ENCODE peak calls at places on chromosomes 1 and 21, in four cellular contexts. L is endothelial cell of umbilical vein, C is AG04450, K is stomach. B is an unnamed sample.

GRCh38 chr1:22557341-22557950 is 5.8 kb upstream of the EPHA8 start:
- DNase-seq in L (peak; percentile 11), C (no peak), K (no peak), B (no peak)

GRCh38 chr1:225695578-225696332 is 42.8 kb upstream of the ENAH start:
- DNase-seq in L (no peak), C (no peak), K (no peak), B (no peak)

GRCh38 chr1:245825128-245825901 is 670.5 kb downstream of the KIF26B start:
- DNase-seq in L (no peak), C (no peak), K (no peak), B (no peak)

GRCh38 chr1:43238104-43238503 is 31.7 kb upstream of the TMEM125 start:
- DNase-seq in L (peak; percentile 77), C (peak; percentile 18), K (peak; percentile 82), B (no peak)

GRCh38 chr21:35257413-35257812 is 208.3 kb upstream of the RUNX1 start:
- DNase-seq in L (peak; percentile 97), C (peak; percentile 68), K (peak; percentile 72), B (peak; percentile 73)

GRCh38 chr21:30189763-30190162 is 23.2 kb upstream of the CLDN17 start:
- DNase-seq in L (no peak), C (no peak), K (no peak), B (no peak)

GRCh38 chr21:44519346-44520325 is 20.4 kb downstream of the KRTAP10-1 start:
- DNase-seq in L (no peak), C (no peak), K (no peak), B (no peak)

GRCh38 chr1:224592636-224593579 is 23.2 kb upstream of the CNIH3 start:
- DNase-seq in L (no peak), C (peak; percentile 63), K (no peak), B (peak; percentile 86)

GRCh38 chr1:110148961-110149360 is 1.3 kb upstream of the SLC6A17 start:
- DNase-seq in L (no peak), C (no peak), K (no peak), B (no peak)

GRCh38 chr1:31715097-31715872 is 11.5 kb upstream of the COL16A1 start:
- DNase-seq in L (peak; percentile 92), C (peak; percentile 55), K (peak; percentile 90), B (no peak)

GRCh38 chr1:209768354-209768774 is 12.5 kb downstream of the TRAF3IP3 start:
- DNase-seq in L (no peak), C (no peak), K (peak; percentile 55), B (no peak)

GRCh38 chr1:41239988-41240610 is 2.0 kb downstream of the SCMH1 start:
- DNase-seq in L (peak; percentile 65), C (no peak), K (no peak), B (no peak)

GRCh38 chr1:90400121-90400520 is 317.0 kb downstream of the BARHL2 start:
- DNase-seq in L (no peak), C (no peak), K (peak; percentile 30), B (no peak)

GRCh38 chr1:25971044-25971881 is 26.6 kb downstream of the PAFAH2 start:
- DNase-seq in L (no peak), C (no peak), K (no peak), B (no peak)

GRCh38 chr1:94532077-94532476 is 9.5 kb downstream of the F3 start:
- DNase-seq in L (no peak), C (no peak), K (no peak), B (no peak)

GRCh38 chr1:171841931-171842723 is 829 bp downstream of the DNM3 start:
- DNase-seq in L (peak; percentile 15), C (no peak), K (no peak), B (no peak)

GRCh38 chr1:101043776-101044175 is 18.2 kb upstream of the DPH5 start:
- DNase-seq in L (peak; percentile 36), C (no peak), K (no peak), B (peak; percentile 31)

GRCh38 chr1:158407092-158407491 is 7.8 kb upstream of the OR10T2 start:
- DNase-seq in L (no peak), C (no peak), K (no peak), B (no peak)

GRCh38 chr1:153356392-153357075 is 1.1 kb upstream of the S100A9 start:
- DNase-seq in L (no peak), C (no peak), K (no peak), B (no peak)

GRCh38 chr1:117120774-117121588 is 568 bp downstream of the TRIM45 start:
- DNase-seq in L (no peak), C (no peak), K (no peak), B (no peak)

GRCh38 chr1:78553859-78554258 is 63.1 kb downstream of the PTGFR start:
- DNase-seq in L (no peak), C (no peak), K (no peak), B (no peak)

GRCh38 chr1:119787776-119788175 is 19.1 kb upstream of the HMGCS2 start:
- DNase-seq in L (no peak), C (no peak), K (no peak), B (no peak)

GRCh38 chr1:44717196-44717595 is 13.8 kb downstream of the RNU5D-1 start:
- DNase-seq in L (no peak), C (no peak), K (no peak), B (no peak)

GRCh38 chr1:241022366-241022765 is 334.6 kb downstream of the RGS7 start:
- DNase-seq in L (no peak), C (no peak), K (no peak), B (no peak)
- H3K4me3 ChIP-seq in L (no peak overlapping the region), C (no peak overlapping the region), K (no peak overlapping the region), B (no peak overlapping the region)

GRCh38 chr1:213296558-213296957 is 245.5 kb downstream of the RPS6KC1 start:
- DNase-seq in L (no peak), C (no peak), K (no peak), B (no peak)
- H3K27me3 ChIP-seq in L (no peaks in the 10 kb centered on the region), C (no peaks in the 10 kb centered on the region), K (no peaks in the 10 kb centered on the region), B (no peaks in the 10 kb centered on the region)

GRCh38 chr21:41068411-41069304 is 99.3 kb upstream of the BACE2 start:
- DNase-seq in L (peak; percentile 30), C (peak; percentile 8), K (peak; percentile 89), B (peak; percentile 19)
- TF ChIP-seq CTCF in L (peak; percentile 73), C (peak; percentile 71), K (no peak), B (peak; percentile 90)

DNA sequence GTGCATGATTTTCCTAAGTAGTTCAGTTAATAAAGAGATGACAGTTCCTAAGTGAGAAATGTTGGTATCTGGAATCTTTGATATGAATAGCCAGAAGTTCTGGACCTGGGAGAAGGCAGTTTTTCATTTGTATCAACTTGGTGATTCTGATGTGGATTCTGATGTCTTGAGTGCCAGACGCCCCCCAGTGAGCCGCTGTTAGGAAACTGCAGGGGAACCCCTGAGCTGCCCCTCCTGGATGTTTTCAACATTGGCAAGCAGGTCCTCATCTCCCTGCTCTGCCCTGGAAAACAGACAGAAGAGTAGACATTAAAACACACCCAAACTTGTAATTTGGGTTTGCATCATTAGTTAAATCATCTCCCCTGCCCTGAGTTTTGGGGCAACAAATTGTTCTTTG is 7.4 kb downstream of the ETS2 start:
- DNase-seq in L (no peak), C (no peak), K (no peak), B (no peak)
- H3K4me3 ChIP-seq in L (no peak overlapping the region), C (no peak overlapping the region), K (no peak overlapping the region), B (no peak overlapping the region)

GRCh38 chr1:2126331-2127180 is 68.0 kb downstream of the FAAP20 start:
- DNase-seq in L (no peak), C (no peak), K (no peak), B (no peak)

GRCh38 chr1:2128189-2128901 is 66.2 kb downstream of the FAAP20 start:
- DNase-seq in L (no peak), C (no peak), K (no peak), B (no peak)

GRCh38 chr1:2124446-2125198 is 70.0 kb downstream of the FAAP20 start:
- DNase-seq in L (no peak), C (no peak), K (no peak), B (no peak)

GRCh38 chr1:2127181-2128145 is 67.1 kb downstream of the FAAP20 start:
- DNase-seq in L (no peak), C (no peak), K (no peak), B (no peak)

DNA sequence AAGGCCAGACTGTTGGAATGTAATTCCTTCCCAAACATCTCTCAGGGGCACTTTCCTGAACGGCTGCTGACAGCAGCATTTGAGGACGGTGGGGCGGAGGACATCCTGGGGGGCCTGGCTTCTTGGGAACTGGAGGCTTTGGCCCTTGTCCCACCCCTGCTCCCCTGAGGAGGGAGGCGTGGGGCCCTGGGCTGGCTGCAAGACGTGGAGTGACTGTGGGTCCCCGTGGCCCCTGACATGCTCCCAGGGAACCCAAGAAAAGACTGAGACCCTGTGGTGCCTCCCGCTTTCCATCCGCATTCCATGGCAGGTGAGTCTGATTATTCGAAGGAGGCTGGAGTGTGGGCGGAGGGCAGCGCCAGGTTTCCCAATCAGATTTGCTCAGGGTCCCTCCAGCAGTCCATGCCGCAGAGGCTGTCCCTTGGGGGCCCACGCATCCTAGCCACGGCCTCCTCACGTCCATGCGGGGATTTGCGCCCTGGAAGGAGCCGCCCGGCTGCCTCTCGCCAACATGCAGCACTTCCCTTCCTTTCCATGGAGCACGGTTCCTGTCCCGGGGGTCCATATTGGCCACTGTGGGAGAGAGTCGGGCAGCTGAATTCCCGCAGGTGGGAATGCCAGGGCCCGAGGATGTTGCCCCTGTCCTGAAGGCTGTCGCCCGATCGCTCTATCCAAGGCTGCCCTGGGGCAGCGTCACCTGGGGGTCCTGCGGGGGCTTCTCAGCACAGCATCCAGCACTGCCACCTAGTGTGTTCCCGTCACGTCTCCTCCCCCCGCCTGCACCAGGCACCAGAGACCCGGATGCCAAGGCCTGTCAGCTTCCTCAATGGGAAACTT is 69.0 kb downstream of the FAAP20 start:
- DNase-seq in L (no peak), C (no peak), K (no peak), B (no peak)
- H3K27me3 ChIP-seq in L (no peaks in the 10 kb centered on the region), C (no peaks in the 10 kb centered on the region), K (no peaks in the 10 kb centered on the region), B (no peaks in the 10 kb centered on the region)

DNA sequence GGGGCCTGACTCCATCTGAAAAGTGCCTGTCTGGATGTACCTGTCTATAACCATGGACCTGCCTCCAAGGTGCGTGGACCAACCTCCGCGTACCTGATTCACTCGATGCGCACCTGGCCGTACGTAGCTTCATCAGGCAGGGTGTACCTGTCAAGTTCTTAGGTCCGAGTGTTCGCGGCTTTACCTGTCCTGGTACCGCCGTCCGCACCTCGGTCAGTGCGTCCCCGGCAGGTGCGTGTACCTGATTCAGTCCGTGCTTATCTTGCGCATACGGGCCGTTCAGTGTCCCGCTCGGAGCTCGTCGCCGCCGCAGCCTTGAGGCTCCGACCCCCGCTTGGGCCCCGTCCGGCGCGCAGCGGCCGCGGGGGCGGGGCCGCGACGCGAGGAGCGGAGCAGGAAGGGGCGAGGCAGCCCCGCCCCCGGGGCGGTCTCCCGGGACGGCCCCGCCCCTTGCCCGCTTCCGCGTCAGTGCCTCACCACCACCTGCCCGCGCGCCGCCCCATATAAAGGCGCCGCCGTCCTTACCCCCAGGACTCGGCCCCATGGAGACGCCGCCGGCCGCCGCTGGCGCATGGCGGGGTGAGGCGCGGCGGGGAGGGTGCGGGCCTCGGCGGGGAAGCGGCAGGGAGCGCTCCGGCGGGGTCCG is at the start of gene ZC3H12A:
- DNase-seq in L (peak; percentile 84), C (peak; percentile 55), K (peak; percentile 96), B (no peak)
- TF ChIP-seq CTCF in L (no peak), C (no peak), K (no peak), B (no peak)

GRCh38 chr1:201021333-201022177 is 2.0 kb downstream of the KIF21B start:
- DNase-seq in L (no peak), C (no peak), K (no peak), B (no peak)
- H3K4me3 ChIP-seq in L (no peak overlapping the region), C (no peak overlapping the region), K (no peak overlapping the region), B (no peak overlapping the region)